ENCODE peak calls at places on chromosomes 2 and 18, in nine cellular contexts. One of them, this sample, is unnamed.

GRCh38 chr2:191538334-191538910 is 139.5 kb upstream of the NABP1 start:
- DNase-seq in heart left ventricle: no peak
- DNase-seq in cardiac fibroblast: no peak
- DNase-seq in H9: no peak
- DNase-seq in AG09319: no peak
- DNase-seq in spleen: no peak
- DNase-seq in endothelial cell: no peak
- DNase-seq in type B pancreatic cell: no peak
- DNase-seq in pancreas: no peak
- DNase-seq in this sample: peak; percentile 26

GRCh38 chr2:206085742-206086445 is at the start of gene INO80D:
- DNase-seq in cardiac fibroblast: peak; percentile 88
- DNase-seq in pancreas: peak; percentile 72
- DNase-seq in AG09319: peak; percentile 59
- DNase-seq in endothelial cell: peak; percentile 63
- DNase-seq in spleen: peak; percentile 93
- DNase-seq in heart left ventricle: peak; percentile 77
- DNase-seq in H9: peak; percentile 73
- DNase-seq in type B pancreatic cell: peak; percentile 80
- DNase-seq in this sample: peak; percentile 68

GRCh38 chr2:95309599-95309998 is 12.5 kb downstream of the KCNIP3 start:
- DNase-seq in spleen: no peak
- DNase-seq in H9: no peak
- DNase-seq in endothelial cell: no peak
- DNase-seq in pancreas: no peak
- DNase-seq in cardiac fibroblast: no peak
- DNase-seq in type B pancreatic cell: no peak
- DNase-seq in AG09319: no peak
- DNase-seq in heart left ventricle: no peak
- DNase-seq in this sample: no peak

GRCh38 chr18:31738460-31739407 is 21.9 kb downstream of the SLC25A52 start:
- DNase-seq in type B pancreatic cell: no peak
- DNase-seq in pancreas: no peak
- DNase-seq in heart left ventricle: no peak
- DNase-seq in H9: peak; percentile 59
- DNase-seq in endothelial cell: no peak
- DNase-seq in spleen: no peak
- DNase-seq in cardiac fibroblast: peak; percentile 7
- DNase-seq in AG09319: no peak
- DNase-seq in this sample: no peak

GRCh38 chr2:126886201-126886905 is 12.3 kb upstream of the TEX51 start:
- DNase-seq in pancreas: peak; percentile 47
- DNase-seq in endothelial cell: peak; percentile 84
- DNase-seq in heart left ventricle: peak; percentile 52
- DNase-seq in spleen: peak; percentile 84
- DNase-seq in AG09319: no peak
- DNase-seq in type B pancreatic cell: peak; percentile 77
- DNase-seq in H9: peak; percentile 90
- DNase-seq in cardiac fibroblast: peak; percentile 30
- DNase-seq in this sample: peak; percentile 89

GRCh38 chr2:113233593-113234550 is 44.8 kb downstream of the PAX8 start:
- DNase-seq in endothelial cell: no peak
- DNase-seq in H9: no peak
- DNase-seq in type B pancreatic cell: no peak
- DNase-seq in spleen: no peak
- DNase-seq in pancreas: no peak
- DNase-seq in cardiac fibroblast: peak; percentile 32
- DNase-seq in AG09319: no peak
- DNase-seq in heart left ventricle: no peak
- DNase-seq in this sample: no peak

GRCh38 chr18:63253428-63254372 is 65.9 kb downstream of the BCL2 start:
- DNase-seq in endothelial cell: no peak
- DNase-seq in heart left ventricle: no peak
- DNase-seq in spleen: no peak
- DNase-seq in pancreas: no peak
- DNase-seq in H9: no peak
- DNase-seq in cardiac fibroblast: peak; percentile 29
- DNase-seq in type B pancreatic cell: no peak
- DNase-seq in AG09319: no peak
- DNase-seq in this sample: no peak

GRCh38 chr18:50009772-50010171 is 185.2 kb downstream of the MYO5B start:
- DNase-seq in AG09319: no peak
- DNase-seq in heart left ventricle: no peak
- DNase-seq in pancreas: peak; percentile 46
- DNase-seq in cardiac fibroblast: peak; percentile 45
- DNase-seq in H9: peak; percentile 67
- DNase-seq in type B pancreatic cell: no peak
- DNase-seq in endothelial cell: peak; percentile 62
- DNase-seq in spleen: no peak
- DNase-seq in this sample: peak; percentile 28

GRCh38 chr2:101516833-101517690 is 42.1 kb upstream of the RFX8 start:
- DNase-seq in endothelial cell: no peak
- DNase-seq in type B pancreatic cell: no peak
- DNase-seq in pancreas: no peak
- DNase-seq in heart left ventricle: no peak
- DNase-seq in cardiac fibroblast: peak; percentile 99
- DNase-seq in AG09319: no peak
- DNase-seq in spleen: no peak
- DNase-seq in H9: no peak
- DNase-seq in this sample: no peak

GRCh38 chr18:21336846-21337245 is 94.8 kb downstream of the GREB1L start:
- DNase-seq in pancreas: no peak
- DNase-seq in endothelial cell: no peak
- DNase-seq in cardiac fibroblast: no peak
- DNase-seq in type B pancreatic cell: no peak
- DNase-seq in H9: no peak
- DNase-seq in AG09319: no peak
- DNase-seq in spleen: no peak
- DNase-seq in heart left ventricle: no peak
- DNase-seq in this sample: no peak

GRCh38 chr18:41073372-41073954 is 881.6 kb upstream of the PIK3C3 start:
- DNase-seq in AG09319: no peak
- DNase-seq in endothelial cell: no peak
- DNase-seq in cardiac fibroblast: peak; percentile 81
- DNase-seq in pancreas: no peak
- DNase-seq in spleen: no peak
- DNase-seq in H9: no peak
- DNase-seq in type B pancreatic cell: no peak
- DNase-seq in heart left ventricle: no peak
- DNase-seq in this sample: no peak

GRCh38 chr18:72543362-72544055 is 633 bp downstream of the CBLN2 start:
- DNase-seq in pancreas: no peak
- DNase-seq in spleen: no peak
- DNase-seq in H9: peak; percentile 30
- DNase-seq in cardiac fibroblast: no peak
- DNase-seq in heart left ventricle: no peak
- DNase-seq in endothelial cell: no peak
- DNase-seq in type B pancreatic cell: no peak
- DNase-seq in AG09319: no peak
- DNase-seq in this sample: peak; percentile 53

GRCh38 chr2:31136732-31137131 is 1.5 kb downstream of the GALNT14 start:
- DNase-seq in pancreas: no peak
- DNase-seq in type B pancreatic cell: no peak
- DNase-seq in H9: no peak
- DNase-seq in cardiac fibroblast: no peak
- DNase-seq in endothelial cell: no peak
- DNase-seq in AG09319: no peak
- DNase-seq in heart left ventricle: no peak
- DNase-seq in spleen: no peak
- DNase-seq in this sample: no peak

GRCh38 chr2:31134450-31134849 is 3.8 kb downstream of the GALNT14 start:
- DNase-seq in pancreas: no peak
- DNase-seq in AG09319: no peak
- DNase-seq in H9: no peak
- DNase-seq in spleen: no peak
- DNase-seq in type B pancreatic cell: no peak
- DNase-seq in cardiac fibroblast: no peak
- DNase-seq in heart left ventricle: no peak
- DNase-seq in endothelial cell: no peak
- DNase-seq in this sample: no peak

GRCh38 chr2:31137211-31138036 is 816 bp downstream of the GALNT14 start:
- DNase-seq in spleen: peak; percentile 80
- DNase-seq in AG09319: peak; percentile 5
- DNase-seq in cardiac fibroblast: no peak
- DNase-seq in endothelial cell: peak; percentile 38
- DNase-seq in H9: peak; percentile 54
- DNase-seq in pancreas: no peak
- DNase-seq in type B pancreatic cell: no peak
- DNase-seq in heart left ventricle: no peak
- DNase-seq in this sample: peak; percentile 54

GRCh38 chr2:31138037-31138962 is at the start of gene GALNT14:
- DNase-seq in pancreas: peak; percentile 48
- DNase-seq in endothelial cell: peak; percentile 84
- DNase-seq in heart left ventricle: peak; percentile 49
- DNase-seq in AG09319: peak; percentile 45
- DNase-seq in cardiac fibroblast: peak; percentile 23
- DNase-seq in type B pancreatic cell: peak; percentile 74
- DNase-seq in H9: peak; percentile 73
- DNase-seq in spleen: peak; percentile 94
- DNase-seq in this sample: peak; percentile 79

DNA sequence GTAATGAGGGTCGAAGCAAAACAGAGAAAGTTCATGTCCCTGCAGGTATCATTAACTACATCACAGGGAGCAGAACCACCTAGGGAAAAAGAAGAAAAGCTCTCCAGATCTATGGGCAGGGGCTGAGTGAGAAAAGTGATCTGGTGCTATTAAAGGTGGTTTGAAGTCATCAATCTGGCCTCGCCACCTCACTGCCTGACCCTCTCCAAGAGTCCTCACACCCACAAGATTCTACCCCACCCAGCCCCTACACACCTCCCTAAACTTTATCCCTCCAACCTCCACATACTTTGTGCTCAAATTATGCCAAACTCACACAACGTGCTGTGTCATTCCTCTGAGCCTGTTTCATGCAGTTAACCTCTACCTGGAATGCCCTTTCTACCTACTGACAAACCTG is 2.2 kb downstream of the GALNT14 start:
- DNase-seq in H9: no peak
- DNase-seq in type B pancreatic cell: no peak
- DNase-seq in cardiac fibroblast: no peak
- DNase-seq in endothelial cell: no peak
- DNase-seq in heart left ventricle: no peak
- DNase-seq in pancreas: no peak
- DNase-seq in AG09319: no peak
- DNase-seq in spleen: no peak
- DNase-seq in this sample: no peak
- TF ChIP-seq CTCF in H9: no peak
- TF ChIP-seq CTCF in type B pancreatic cell: no peak
- TF ChIP-seq CTCF in cardiac fibroblast: no peak
- TF ChIP-seq CTCF in endothelial cell: no peak
- TF ChIP-seq CTCF in heart left ventricle: no peak
- TF ChIP-seq CTCF in pancreas: no peak
- TF ChIP-seq CTCF in AG09319: no peak
- TF ChIP-seq CTCF in spleen: no peak
- TF ChIP-seq CTCF in this sample: no peak

DNA sequence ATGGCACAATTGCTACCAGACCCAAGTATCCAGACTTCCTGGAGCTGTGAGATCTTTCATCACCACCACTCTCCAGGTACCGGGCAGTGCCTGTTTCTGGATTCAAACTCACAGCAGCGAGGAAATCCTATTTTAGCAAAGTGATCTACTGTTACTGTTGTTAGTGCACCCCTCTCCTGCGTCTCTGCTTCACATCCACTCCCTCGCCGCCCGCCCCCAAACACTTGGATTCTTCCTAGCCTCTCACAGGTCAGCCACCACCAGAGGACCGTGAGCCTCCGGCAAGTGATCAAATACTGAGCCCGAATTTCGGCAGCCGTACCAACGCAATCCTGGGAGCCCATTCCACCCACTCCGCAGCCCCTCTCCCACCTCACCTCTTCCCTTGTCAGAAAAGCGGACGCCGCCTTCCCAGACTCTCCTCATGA is 519 bp downstream of the METTL4 start:
- DNase-seq in AG09319: peak; percentile 35
- DNase-seq in cardiac fibroblast: peak; percentile 73
- DNase-seq in spleen: peak; percentile 92
- DNase-seq in type B pancreatic cell: peak; percentile 75
- DNase-seq in pancreas: peak; percentile 63
- DNase-seq in H9: peak; percentile 77
- DNase-seq in endothelial cell: peak; percentile 66
- DNase-seq in heart left ventricle: peak; percentile 74
- DNase-seq in this sample: peak; percentile 73
- TF ChIP-seq CTCF in AG09319: peak; percentile 23
- TF ChIP-seq CTCF in cardiac fibroblast: peak; percentile 23
- TF ChIP-seq CTCF in spleen: no peak
- TF ChIP-seq CTCF in type B pancreatic cell: no peak
- TF ChIP-seq CTCF in pancreas: no peak
- TF ChIP-seq CTCF in H9: no peak
- TF ChIP-seq CTCF in endothelial cell: no peak
- TF ChIP-seq CTCF in heart left ventricle: no peak
- TF ChIP-seq CTCF in this sample: no peak

DNA sequence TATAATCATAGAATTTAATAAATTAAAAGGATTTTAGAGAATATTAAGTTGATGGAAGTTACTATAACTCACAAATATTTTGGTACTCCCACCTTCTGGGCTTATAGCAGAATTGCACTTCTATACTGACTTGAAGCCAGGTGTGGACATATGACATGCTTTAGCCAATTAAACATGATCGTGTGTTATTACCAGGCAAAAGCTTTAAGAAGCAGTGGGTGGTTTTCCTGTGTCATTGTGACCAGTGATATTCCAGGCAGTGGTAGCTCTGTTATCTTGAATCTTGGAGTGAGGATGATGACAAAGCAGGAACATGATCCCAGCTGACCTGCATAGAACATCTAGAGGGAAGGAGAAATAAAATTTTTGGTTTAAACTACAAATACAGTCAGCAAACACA is 370.9 kb upstream of the ZEB2 start:
- DNase-seq in heart left ventricle: no peak
- DNase-seq in H9: no peak
- DNase-seq in AG09319: no peak
- DNase-seq in type B pancreatic cell: no peak
- DNase-seq in cardiac fibroblast: peak; percentile 63
- DNase-seq in spleen: no peak
- DNase-seq in pancreas: no peak
- DNase-seq in endothelial cell: no peak
- DNase-seq in this sample: no peak
- TF ChIP-seq CTCF in heart left ventricle: no peak
- TF ChIP-seq CTCF in H9: peak; percentile 50
- TF ChIP-seq CTCF in AG09319: peak; percentile 16
- TF ChIP-seq CTCF in type B pancreatic cell: peak; percentile 56
- TF ChIP-seq CTCF in cardiac fibroblast: peak; percentile 36
- TF ChIP-seq CTCF in spleen: peak; percentile 10
- TF ChIP-seq CTCF in pancreas: no peak
- TF ChIP-seq CTCF in endothelial cell: peak; percentile 49
- TF ChIP-seq CTCF in this sample: peak; percentile 10

DNA sequence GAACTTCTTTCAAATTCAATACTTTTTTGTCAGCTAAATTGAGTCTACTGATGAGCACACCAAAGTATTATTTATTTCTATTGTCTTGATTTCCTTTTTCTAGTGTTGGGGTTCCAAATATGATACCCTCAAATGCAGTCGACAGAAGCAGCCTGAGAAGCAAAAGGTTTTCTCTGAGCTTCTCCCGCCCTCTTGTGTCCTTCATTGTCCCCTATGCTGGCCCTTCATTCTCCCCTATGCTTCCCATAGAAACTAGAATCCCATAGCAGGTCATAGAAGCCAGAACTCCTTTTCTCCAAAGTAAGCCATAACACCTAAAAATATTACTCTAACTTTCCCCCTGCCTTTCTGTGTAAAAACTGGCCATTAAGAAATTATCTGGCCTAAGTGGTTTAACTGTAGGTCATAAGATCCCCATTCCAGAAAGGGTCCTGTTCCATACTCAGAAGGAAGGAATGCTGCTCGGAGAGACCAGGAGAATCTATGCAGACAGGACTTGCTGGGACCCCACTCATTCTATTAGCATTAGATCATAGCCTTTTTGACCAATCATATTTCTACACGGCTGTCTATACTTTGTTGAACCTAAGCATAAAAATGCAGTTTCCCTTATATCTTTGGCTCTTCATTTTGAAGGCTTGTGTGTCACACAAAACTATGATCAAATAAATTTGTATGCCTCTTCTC is 764.6 kb upstream of the PKDCC start:
- DNase-seq in heart left ventricle: no peak
- DNase-seq in pancreas: no peak
- DNase-seq in endothelial cell: no peak
- DNase-seq in AG09319: no peak
- DNase-seq in spleen: no peak
- DNase-seq in H9: no peak
- DNase-seq in type B pancreatic cell: no peak
- DNase-seq in cardiac fibroblast: no peak
- DNase-seq in this sample: no peak
- TF ChIP-seq CTCF in heart left ventricle: no peak
- TF ChIP-seq CTCF in pancreas: no peak
- TF ChIP-seq CTCF in endothelial cell: no peak
- TF ChIP-seq CTCF in AG09319: no peak
- TF ChIP-seq CTCF in spleen: no peak
- TF ChIP-seq CTCF in H9: peak; percentile 36
- TF ChIP-seq CTCF in type B pancreatic cell: no peak
- TF ChIP-seq CTCF in cardiac fibroblast: no peak
- TF ChIP-seq CTCF in this sample: no peak

This sample was measured in nephron progenitor cell.